ENCODE peak calls at places on chromosomes 1 and 21, in nine cellular contexts. A is A172, E is DMS153, Q is dermis microvascular lymphatic vessel endothelial cell, C is cardiac fibroblast, N is amygdala, Z is RWPE1, X is ecto neural progenitor cell, W is GM04503. G is an unnamed sample.

GRCh38 chr1:221845650-221846371 is 103.9 kb upstream of the DUSP10 start:
- DNase-seq in N (no peak), A (peak; percentile 86), Q (no peak), Z (peak; percentile 68), C (peak; percentile 68), W (no peak), E (peak; percentile 82), X (no peak), G (no peak)

GRCh38 chr1:145885738-145886287 is at the start of gene ANKRD35:
- DNase-seq in Z (peak; percentile 94), N (peak; percentile 61), W (no peak), Q (peak; percentile 20), A (peak; percentile 76), X (peak; percentile 92), C (peak; percentile 59), E (peak; percentile 72), G (peak; percentile 86)

GRCh38 chr1:188433428-188433827 is 1604.7 kb downstream of the PLA2G4A start:
- DNase-seq in C (no peak), Z (no peak), N (no peak), E (no peak), W (no peak), A (peak; percentile 6), X (no peak), Q (no peak), G (no peak)

GRCh38 chr1:227761621-227762230 is 26.5 kb downstream of the SNAP47 start:
- DNase-seq in Z (no peak), A (no peak), X (no peak), E (no peak), C (no peak), W (no peak), Q (no peak), N (no peak), G (no peak)

GRCh38 chr21:35932232-35932911 is 128.0 kb downstream of the SETD4 start:
- DNase-seq in A (peak; percentile 96), N (peak; percentile 7), Q (peak; percentile 78), Z (peak; percentile 70), W (peak; percentile 64), X (no peak), C (peak; percentile 91), E (peak; percentile 81), G (no peak)

GRCh38 chr1:31523769-31524168 is 52.5 kb upstream of the TINAGL1 start:
- DNase-seq in Z (no peak), E (no peak), A (peak; percentile 28), Q (no peak), N (no peak), C (no peak), X (no peak), W (no peak), G (no peak)

GRCh38 chr1:150971583-150972416 is 2.8 kb downstream of the CERS2 start:
- DNase-seq in W (no peak), C (no peak), Z (no peak), N (no peak), E (no peak), A (peak; percentile 64), X (peak; percentile 68), Q (no peak), G (peak; percentile 35)

GRCh38 chr1:43822040-43822439 is 111.6 kb upstream of the ARTN start:
- DNase-seq in E (no peak), Z (peak; percentile 93), Q (no peak), C (peak; percentile 84), A (peak; percentile 96), N (no peak), X (no peak), W (peak; percentile 77), G (no peak)

GRCh38 chr1:8905582-8906191 is 27.2 kb upstream of the ENO1 start:
- DNase-seq in W (peak; percentile 28), A (peak; percentile 2), Z (no peak), Q (no peak), X (no peak), C (peak; percentile 68), E (no peak), N (no peak), G (no peak)

GRCh38 chr1:23394664-23395063 is 25.0 kb upstream of the ZNF436 start:
- DNase-seq in X (no peak), Z (no peak), Q (no peak), C (peak; percentile 95), W (peak; percentile 81), A (peak; percentile 42), N (no peak), E (no peak), G (no peak)

GRCh38 chr1:109243221-109243620 is 6.1 kb upstream of the CELSR2 start:
- DNase-seq in E (no peak), W (no peak), C (no peak), X (no peak), Z (no peak), N (no peak), Q (no peak), A (no peak), G (no peak)

GRCh38 chr1:231612393-231613089 is 14.0 kb upstream of the DISC1 start:
- DNase-seq in C (no peak), Q (no peak), W (no peak), Z (no peak), A (no peak), N (no peak), X (no peak), E (no peak), G (no peak)

GRCh38 chr1:182459949-182460348 is 10.0 kb downstream of the RGSL1 start:
- DNase-seq in Z (no peak), C (no peak), Q (no peak), E (no peak), N (no peak), A (no peak), W (no peak), X (no peak), G (no peak)

GRCh38 chr1:26239936-26240335 is 5.9 kb downstream of the CEP85 start:
- DNase-seq in X (no peak), Z (no peak), Q (no peak), E (no peak), W (peak; percentile 25), C (peak; percentile 65), A (peak; percentile 24), N (no peak), G (no peak)

GRCh38 chr1:203217139-203217621 is 12.3 kb downstream of the CHIT1 start:
- DNase-seq in X (no peak), W (no peak), E (peak; percentile 26), Q (no peak), A (no peak), C (no peak), N (no peak), Z (no peak), G (no peak)

GRCh38 chr1:71049951-71050598 is 2.5 kb upstream of the PTGER3 start:
- DNase-seq in Q (peak; percentile 72), C (peak; percentile 82), E (peak; percentile 47), X (no peak), W (no peak), Z (peak; percentile 57), N (no peak), A (peak; percentile 72), G (no peak)

GRCh38 chr1:228884615-228885566 is 149.6 kb downstream of the RHOU start:
- DNase-seq in Q (no peak), C (peak; percentile 20), Z (no peak), A (no peak), X (no peak), E (no peak), W (peak; percentile 16), N (no peak), G (no peak)

GRCh38 chr21:35529141-35529863 is 480.2 kb upstream of the RUNX1 start:
- DNase-seq in E (no peak), W (no peak), Q (no peak), C (peak; percentile 54), Z (no peak), A (no peak), N (no peak), X (no peak), G (no peak)

GRCh38 chr21:43767980-43768867 is 7.9 kb downstream of the CSTB start:
- DNase-seq in X (peak; percentile 58), W (no peak), A (peak; percentile 93), Z (peak; percentile 81), C (peak; percentile 88), Q (no peak), N (no peak), E (no peak), G (no peak)

GRCh38 chr1:200176798-200177197 is 149.3 kb downstream of the NR5A2 start:
- DNase-seq in W (no peak), Z (no peak), X (no peak), N (no peak), A (no peak), E (no peak), C (no peak), Q (no peak), G (no peak)

GRCh38 chr1:153174624-153175023 is 23.9 kb upstream of the SPRR2G start:
- DNase-seq in A (no peak), X (no peak), C (no peak), E (no peak), Z (peak; percentile 78), Q (no peak), N (no peak), W (no peak), G (no peak)

GRCh38 chr1:92488832-92489231 is 2.1 kb upstream of the GFI1 start:
- DNase-seq in W (no peak), N (no peak), E (no peak), Q (no peak), C (peak; percentile 52), Z (no peak), A (no peak), X (no peak), G (no peak)

GRCh38 chr1:116290920-116291465 is 82.1 kb upstream of the ATP1A1 start:
- DNase-seq in C (no peak), N (no peak), E (no peak), Z (no peak), A (no peak), X (no peak), W (no peak), Q (no peak), G (no peak)

GRCh38 chr21:34061983-34062382 is 11.4 kb upstream of the MRPS6 start:
- DNase-seq in Z (no peak), Q (no peak), W (no peak), E (no peak), C (no peak), X (no peak), A (peak; percentile 39), N (no peak), G (no peak)

GRCh38 chr1:219812491-219813221 is 115.7 kb downstream of the SLC30A10 start:
- DNase-seq in E (peak; percentile 70), C (peak; percentile 83), W (no peak), A (peak; percentile 91), X (peak; percentile 75), Q (peak; percentile 22), N (peak; percentile 20), Z (peak; percentile 94), G (no peak)

GRCh38 chr1:118486213-118486612 is 301.2 kb upstream of the SPAG17 start:
- DNase-seq in Z (peak; percentile 55), N (no peak), C (no peak), A (no peak), E (peak; percentile 53), W (no peak), Q (no peak), X (no peak), G (no peak)

GRCh38 chr21:25563399-25564116 is 43.7 kb downstream of the MRPL39 start:
- DNase-seq in A (no peak), E (no peak), X (no peak), C (peak; percentile 33), W (no peak), Q (no peak), N (no peak), Z (no peak), G (no peak)

GRCh38 chr1:80973101-80973500 is 827.6 kb upstream of the ADGRL2 start:
- DNase-seq in E (no peak), Z (no peak), A (no peak), X (no peak), N (no peak), W (no peak), C (no peak), Q (no peak), G (no peak)

GRCh38 chr1:202968351-202968750 is 1.3 kb upstream of the CYB5R1 start:
- DNase-seq in Q (no peak), A (no peak), W (no peak), Z (no peak), C (no peak), N (no peak), X (no peak), E (no peak), G (no peak)

GRCh38 chr21:34807146-34807880 is 138.5 kb downstream of the CLIC6 start:
- DNase-seq in N (no peak), C (peak; percentile 91), E (no peak), X (no peak), A (peak; percentile 100), Q (no peak), W (peak; percentile 75), Z (peak; percentile 92), G (no peak)

GRCh38 chr1:243956448-243956847 is 94.6 kb upstream of the ZBTB18 start:
- DNase-seq in A (no peak), N (no peak), Q (no peak), Z (no peak), C (no peak), X (no peak), W (no peak), E (no peak), G (no peak)